ENCODE peak calls at places on chromosomes 4 and X, in eight cellular contexts. U is upper lobe of left lung, N is transverse colon, K is HCT116, V is A549, M is endothelial cell of umbilical vein, O is suprapubic skin, G is body of pancreas. L is an unnamed sample.

GRCh38 chr4:147362868-147363440 is 117.9 kb upstream of the EDNRA start:
- DNase-seq in V (no peak), U (peak), G (peak), N (peak), M (no peak), K (no peak), O (no peak), L (peak)

GRCh38 chrX:105564536-105564935 is 257.8 kb upstream of the NRK start:
- DNase-seq in O (no peak), M (no peak), G (no peak), K (no peak), N (no peak), U (no peak), V (no peak), L (no peak)

GRCh38 chr4:102420563-102421221 is 75.4 kb upstream of the SLC39A8 start:
- DNase-seq in G (no peak), K (no peak), M (peak), N (no peak), O (no peak), V (no peak), U (no peak), L (no peak)

GRCh38 chr4:2817136-2817535 is 24.3 kb downstream of the SH3BP2 start:
- DNase-seq in U (no peak), O (no peak), G (no peak), K (no peak), N (no peak), M (no peak), V (no peak), L (no peak)

GRCh38 chr4:61500883-61501282 is 300.8 kb downstream of the ADGRL3 start:
- DNase-seq in V (no peak), U (no peak), O (no peak), K (no peak), N (no peak), M (no peak), G (no peak), L (no peak)

GRCh38 chrX:40094041-40094899 is 3.5 kb downstream of the BCOR start:
- DNase-seq in G (peak), K (no peak), N (peak), U (no peak), O (no peak), V (no peak), M (peak), L (no peak)

GRCh38 chr4:75715105-75715799 is 9.1 kb upstream of the USO1 start:
- DNase-seq in V (no peak), M (no peak), O (no peak), N (no peak), G (peak), U (no peak), K (no peak), L (no peak)

GRCh38 chrX:100994352-100995281 is 25.1 kb downstream of the ARL13A start:
- DNase-seq in V (peak), M (peak), N (no peak), K (peak), O (no peak), G (no peak), U (peak), L (no peak)

GRCh38 chrX:65576160-65576559 is 41.6 kb upstream of the LAS1L start:
- DNase-seq in O (no peak), M (no peak), N (no peak), V (no peak), G (no peak), K (no peak), U (no peak), L (no peak)

GRCh38 chrX:65928522-65928921 is 111.4 kb downstream of the VSIG4 start:
- DNase-seq in O (no peak), N (no peak), U (no peak), M (no peak), K (no peak), G (no peak), V (no peak), L (no peak)

GRCh38 chrX:83771664-83772063 is 89.3 kb upstream of the CYLC1 start:
- DNase-seq in O (no peak), N (no peak), K (no peak), G (no peak), V (no peak), M (no peak), U (no peak), L (no peak)

GRCh38 chr4:79922011-79922410 is 151.0 kb downstream of the ANTXR2 start:
- DNase-seq in K (no peak), N (no peak), G (no peak), M (no peak), O (no peak), V (no peak), U (no peak), L (no peak)

GRCh38 chr4:176889776-176890175 is 97.1 kb upstream of the VEGFC start:
- DNase-seq in U (no peak), G (no peak), N (no peak), K (no peak), O (no peak), M (no peak), V (no peak), L (no peak)

GRCh38 chr4:83114576-83114975 is at the start of gene PLAC8:
- DNase-seq in G (no peak), U (no peak), M (no peak), K (no peak), O (no peak), V (no peak), N (peak), L (no peak)

GRCh38 chrX:103464071-103464773 is 55.1 kb downstream of the RAB40A start:
- DNase-seq in M (peak), U (no peak), O (no peak), N (peak), G (peak), K (peak), V (peak), L (no peak)

GRCh38 chr4:4395849-4396627 is 9.1 kb downstream of the NSG1 start:
- DNase-seq in U (no peak), O (no peak), K (no peak), V (no peak), G (no peak), M (no peak), N (no peak), L (no peak)

GRCh38 chrX:9285342-9285771 is 179.5 kb upstream of the TBL1X start:
- DNase-seq in O (no peak), U (no peak), G (no peak), M (peak), K (no peak), N (no peak), V (no peak), L (no peak)

GRCh38 chr4:158015241-158015640 is 157.6 kb downstream of the GASK1B start:
- DNase-seq in O (no peak), M (peak), N (no peak), V (no peak), U (no peak), K (no peak), G (no peak), L (no peak)

GRCh38 chr4:88138561-88138960 is 19.9 kb downstream of the ABCG2 start:
- DNase-seq in V (no peak), U (no peak), M (peak), K (no peak), G (no peak), O (no peak), N (no peak), L (no peak)

GRCh38 chr4:69708211-69708610 is 52.2 kb downstream of the SULT1B1 start:
- DNase-seq in O (no peak), K (no peak), M (peak), U (no peak), N (no peak), G (no peak), V (no peak), L (no peak)

GRCh38 chrX:130196453-130196852 is 24.7 kb downstream of the RAB33A start:
- DNase-seq in U (no peak), K (no peak), M (no peak), G (no peak), V (no peak), N (no peak), O (no peak), L (no peak)

DNA sequence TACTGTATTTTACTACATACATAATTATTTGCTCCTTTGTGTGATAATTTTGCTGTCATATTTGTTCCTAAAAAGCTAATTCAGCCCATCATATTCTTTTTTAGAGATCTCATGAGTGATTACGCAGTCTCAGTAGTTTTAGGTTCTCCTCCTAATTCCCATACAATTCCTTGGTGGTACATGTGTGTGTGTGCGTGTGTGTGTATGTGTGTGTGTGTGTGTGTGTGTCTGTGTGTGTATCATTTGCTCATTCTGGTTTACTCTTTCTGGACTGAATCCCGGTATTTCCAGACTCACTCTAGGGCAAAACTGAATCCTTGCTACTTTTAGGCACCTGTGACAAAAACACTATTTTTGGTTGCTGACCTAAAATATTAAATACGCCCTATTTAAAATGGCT is 34.9 kb downstream of the STK26 start:
- DNase-seq in M (no peak), G (no peak), U (no peak), V (no peak), O (no peak), N (no peak), K (no peak), L (no peak)
- TF ChIP-seq POLR2A in M (no peak), G (no peak), U (no peak), V (no peak), O (no peak), N (no peak), K (no peak), L (no peak)

GRCh38 chr4:186105721-186106335 is 1.3 kb downstream of the FAM149A start:
- DNase-seq in U (peak), M (no peak), G (peak), V (no peak), N (peak), K (no peak), O (no peak), L (no peak)
- H3K4me3 ChIP-seq in U (peak), M (no peak), G (peak), V (no peak), N (peak), K (peak), O (peak), L (peak)

DNA sequence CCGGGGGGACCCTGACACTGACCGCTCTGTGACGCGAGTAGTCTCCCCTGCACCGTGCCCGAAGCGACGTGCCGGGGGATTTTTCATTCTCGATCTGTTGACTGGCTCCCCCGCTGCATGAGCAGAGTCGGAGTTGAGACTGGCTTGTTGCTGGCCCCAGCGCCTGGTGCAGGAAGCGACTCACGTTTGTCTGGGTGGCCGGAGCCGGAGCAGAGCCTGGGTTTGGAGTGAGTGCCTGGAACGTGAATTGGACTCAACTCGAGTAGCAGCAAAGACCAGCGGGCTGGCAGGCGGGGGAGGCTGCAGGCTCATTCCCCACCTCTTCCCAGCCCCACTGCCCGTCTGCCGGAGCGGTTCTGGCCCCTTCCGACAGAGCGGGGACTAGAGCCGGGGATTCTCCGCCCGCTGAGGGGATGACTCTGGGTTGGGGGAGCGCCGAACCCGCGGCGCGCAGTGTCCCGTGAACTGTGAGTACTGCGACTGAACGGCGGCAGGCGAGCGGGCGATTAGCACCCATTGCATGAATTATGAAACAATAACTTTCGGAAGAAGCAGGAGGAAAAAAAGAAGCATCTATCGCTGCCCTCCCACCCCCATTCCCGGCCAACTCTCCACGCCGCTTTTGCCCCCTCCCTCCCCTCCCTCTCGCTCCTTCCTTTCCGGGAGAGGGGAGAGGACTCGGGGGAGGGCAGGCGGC is 635 bp downstream of the PCDH7 start:
- DNase-seq in K (no peak), M (peak), O (peak), G (no peak), U (no peak), V (peak), N (peak), L (peak)
- TF ChIP-seq POLR2A in K (no peak), M (no peak), O (no peak), G (no peak), U (no peak), V (no peak), N (no peak), L (no peak)

GRCh38 chr4:54224960-54225670 is 4.0 kb upstream of the PDGFRA start:
- DNase-seq in V (no peak), U (no peak), G (no peak), M (no peak), N (no peak), O (no peak), K (no peak), L (peak)
- H3K4me3 ChIP-seq in V (no peak), U (no peak), G (no peak), M (no peak), N (peak), O (peak), K (no peak), L (peak)

GRCh38 chr4:688695-689497 is at the start of gene SLC49A3:
- DNase-seq in V (no peak), G (no peak), M (no peak), N (peak), K (no peak), U (no peak), O (peak), L (peak)

GRCh38 chr4:687975-688694 is 816 bp downstream of the SLC49A3 start:
- DNase-seq in K (no peak), G (no peak), M (no peak), O (peak), U (peak), V (no peak), N (no peak), L (no peak)

GRCh38 chr4:686371-687040 is 2.4 kb downstream of the SLC49A3 start:
- DNase-seq in U (no peak), V (no peak), G (no peak), K (no peak), O (no peak), M (no peak), N (no peak), L (peak)

GRCh38 chr4:685681-686218 is 3.2 kb downstream of the SLC49A3 start:
- DNase-seq in O (peak), U (no peak), K (no peak), V (no peak), M (no peak), N (no peak), G (no peak), L (no peak)

GRCh38 chr4:687048-687974 is 1.6 kb downstream of the SLC49A3 start:
- DNase-seq in N (peak), O (peak), K (peak), U (peak), M (peak), G (peak), V (peak), L (no peak)
- TF ChIP-seq POLR2A in N (no peak), O (peak), K (no peak), U (peak), M (no peak), G (peak), V (peak), L (no peak)

GRCh38 chr4:115759231-115759630 is 645.8 kb upstream of the NDST4 start:
- DNase-seq in N (no peak), G (no peak), O (no peak), U (peak), V (no peak), M (no peak), K (no peak), L (no peak)

GRCh38 chr4:115763051-115763450 is 649.6 kb upstream of the NDST4 start:
- DNase-seq in K (no peak), N (no peak), G (no peak), U (no peak), O (no peak), M (no peak), V (no peak), L (no peak)
- H3K4me3 ChIP-seq in K (no peak), N (no peak), G (no peak), U (no peak), O (no peak), M (no peak), V (no peak), L (no peak)

GRCh38 chr4:86924805-86925204 is 10.0 kb upstream of the AFF1 start:
- DNase-seq in N (no peak), O (no peak), V (no peak), G (no peak), U (no peak), M (peak), K (no peak), L (no peak)
- TF ChIP-seq POLR2A in N (no peak), O (no peak), V (no peak), G (no peak), U (no peak), M (no peak), K (no peak), L (no peak)